ENCODE peak calls at places on chromosomes 5 and 9, in eight cellular contexts. V, I, L, O, F, P, K and X are unnamed samples.

GRCh38 chr5:138926688-138927448 is 51.7 kb upstream of the LRRTM2 start:
- DNase-seq in L (no peak), F (no peak), P (no peak), V (no peak), K (no peak), I (no peak), O (no peak), X (no peak)

GRCh38 chr5:19605846-19606407 is 382.1 kb downstream of the CDH18 start:
- DNase-seq in O (no peak), P (no peak), L (no peak), I (no peak), K (peak; percentile 82), V (no peak), F (no peak), X (no peak)

GRCh38 chr5:135396459-135397055 is 2.5 kb downstream of the MACROH2A1 start:
- DNase-seq in V (no peak), F (no peak), L (no peak), O (no peak), I (no peak), P (no peak), K (peak; percentile 82), X (no peak)

GRCh38 chr9:126317513-126317912 is 9.1 kb upstream of the MVB12B start:
- DNase-seq in F (no peak), K (peak; percentile 28), O (no peak), L (no peak), P (no peak), V (no peak), I (no peak), X (peak; percentile 16)

GRCh38 chr5:107542428-107542827 is 128.3 kb downstream of the EFNA5 start:
- DNase-seq in K (peak; percentile 95), V (no peak), I (no peak), F (peak; percentile 68), O (peak; percentile 66), P (peak; percentile 88), L (peak; percentile 73), X (peak; percentile 98)

GRCh38 chr9:13755551-13755950 is 476.1 kb upstream of the MPDZ start:
- DNase-seq in K (peak; percentile 27), P (no peak), F (no peak), L (no peak), O (no peak), V (no peak), I (no peak), X (no peak)

GRCh38 chr9:133460405-133461175 is 812 bp downstream of the CACFD1 start:
- DNase-seq in P (peak; percentile 49), O (peak; percentile 75), F (peak; percentile 80), K (peak; percentile 32), V (peak; percentile 74), L (peak; percentile 83), I (peak; percentile 69), X (peak; percentile 32)

GRCh38 chr5:139668064-139668880 is 20.1 kb downstream of the CXXC5 start:
- DNase-seq in K (peak; percentile 39), O (no peak), I (no peak), L (no peak), F (peak; percentile 51), P (peak; percentile 49), V (peak; percentile 67), X (peak; percentile 50)

GRCh38 chr9:106350777-106351176 is 512.2 kb upstream of the ZNF462 start:
- DNase-seq in F (no peak), V (no peak), K (peak; percentile 67), P (no peak), O (no peak), I (no peak), L (no peak), X (no peak)

GRCh38 chr5:8945972-8946371 is 599.9 kb downstream of the SEMA5A start:
- DNase-seq in L (no peak), F (no peak), I (no peak), V (no peak), K (no peak), O (no peak), P (no peak), X (no peak)

GRCh38 chr5:77175235-77175634 is 35.2 kb upstream of the PDE8B start:
- DNase-seq in O (no peak), L (no peak), K (no peak), F (no peak), V (no peak), P (no peak), I (no peak), X (no peak)

GRCh38 chr9:37528652-37529072 is 42.9 kb downstream of the POLR1E start:
- DNase-seq in V (no peak), K (peak; percentile 19), L (no peak), O (no peak), F (no peak), P (no peak), I (no peak), X (no peak)

GRCh38 chr9:111386386-111386785 is 56.4 kb upstream of the OR2K2 start:
- DNase-seq in V (no peak), I (no peak), K (no peak), F (no peak), P (no peak), O (no peak), L (no peak), X (no peak)

GRCh38 chr5:134524219-134524825 is 1.1 kb upstream of the JADE2 start:
- DNase-seq in K (peak; percentile 66), P (peak; percentile 93), V (peak; percentile 62), L (peak; percentile 90), F (peak; percentile 91), I (peak; percentile 77), O (peak; percentile 84), X (peak; percentile 89)

GRCh38 chr5:123091258-123091987 is 2.4 kb downstream of the PRDM6 start:
- DNase-seq in L (no peak), V (no peak), K (no peak), P (no peak), O (no peak), I (no peak), F (peak; percentile 25), X (peak; percentile 22)

GRCh38 chr5:72508241-72509170 is 1.3 kb upstream of the ZNF366 start:
- DNase-seq in K (no peak), I (no peak), O (no peak), P (no peak), F (no peak), L (no peak), V (no peak), X (no peak)

GRCh38 chr9:81118416-81118815 is 570.9 kb downstream of the TLE1 start:
- DNase-seq in O (no peak), F (no peak), K (no peak), I (no peak), P (no peak), V (no peak), L (no peak), X (no peak)

GRCh38 chr9:101465330-101465915 is 29.8 kb upstream of the ALDOB start:
- DNase-seq in L (peak; percentile 58), O (no peak), I (peak; percentile 48), V (peak; percentile 60), F (no peak), P (peak; percentile 33), K (peak; percentile 92), X (peak; percentile 52)

GRCh38 chr5:173479711-173480110 is 136.7 kb downstream of the BOD1 start:
- DNase-seq in L (no peak), K (no peak), O (peak; percentile 56), P (no peak), I (no peak), F (no peak), V (no peak), X (no peak)

GRCh38 chr5:1660511-1660910 is 136.8 kb upstream of the LPCAT1 start:
- DNase-seq in O (no peak), F (no peak), I (no peak), V (no peak), P (no peak), K (no peak), L (no peak), X (no peak)

GRCh38 chr5:67659288-67659687 is 462.7 kb upstream of the CD180 start:
- DNase-seq in K (no peak), P (no peak), L (no peak), V (no peak), O (no peak), I (no peak), F (no peak), X (no peak)

GRCh38 chr5:26193626-26194025 is 844.8 kb downstream of the CDH9 start:
- DNase-seq in L (no peak), O (no peak), V (no peak), I (no peak), P (no peak), K (no peak), F (no peak), X (no peak)

DNA sequence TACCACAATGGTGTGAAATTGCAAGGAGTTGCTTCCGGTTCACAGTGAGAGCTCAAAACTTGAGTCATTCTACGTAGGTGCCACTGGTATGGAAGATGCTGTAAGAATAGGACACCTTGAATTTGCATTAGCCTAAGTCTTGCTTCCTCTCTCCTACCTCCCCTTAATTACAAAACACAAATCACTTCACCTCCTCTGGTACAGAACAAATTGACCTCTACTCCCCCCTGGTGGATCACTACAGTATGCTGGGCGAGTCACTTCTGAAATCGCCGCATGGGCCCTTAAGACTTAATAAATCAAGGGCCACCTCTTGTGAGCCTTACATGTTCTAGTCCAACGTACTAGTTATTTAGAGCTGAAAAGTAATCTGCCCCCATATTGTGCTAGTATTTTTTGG is 145.3 kb upstream of the SMARCA2 start:
- DNase-seq in I (peak; percentile 63), O (no peak), P (no peak), L (no peak), V (peak; percentile 64), F (no peak), K (peak; percentile 42), X (peak; percentile 1)
- TF ChIP-seq CTCF in I (peak; percentile 34), O (peak; percentile 39), P (peak; percentile 20), L (peak; percentile 51), V (peak; percentile 78), F (no peak), K (peak; percentile 56), X (peak; percentile 24)

GRCh38 chr5:40914835-40915234 is 5.5 kb downstream of the C7 start:
- DNase-seq in K (no peak), F (no peak), V (no peak), P (no peak), L (no peak), O (no peak), I (no peak), X (peak; percentile 83)
- H3K4me3 ChIP-seq in K (no peak overlapping the region), F (peak overlapping the region; percentile 8), V (no peak overlapping the region), P (peak overlapping the region; percentile 47), L (peak overlapping the region; percentile 7), O (no peak overlapping the region), I (no peak overlapping the region), X (peak overlapping the region; percentile 62)

DNA sequence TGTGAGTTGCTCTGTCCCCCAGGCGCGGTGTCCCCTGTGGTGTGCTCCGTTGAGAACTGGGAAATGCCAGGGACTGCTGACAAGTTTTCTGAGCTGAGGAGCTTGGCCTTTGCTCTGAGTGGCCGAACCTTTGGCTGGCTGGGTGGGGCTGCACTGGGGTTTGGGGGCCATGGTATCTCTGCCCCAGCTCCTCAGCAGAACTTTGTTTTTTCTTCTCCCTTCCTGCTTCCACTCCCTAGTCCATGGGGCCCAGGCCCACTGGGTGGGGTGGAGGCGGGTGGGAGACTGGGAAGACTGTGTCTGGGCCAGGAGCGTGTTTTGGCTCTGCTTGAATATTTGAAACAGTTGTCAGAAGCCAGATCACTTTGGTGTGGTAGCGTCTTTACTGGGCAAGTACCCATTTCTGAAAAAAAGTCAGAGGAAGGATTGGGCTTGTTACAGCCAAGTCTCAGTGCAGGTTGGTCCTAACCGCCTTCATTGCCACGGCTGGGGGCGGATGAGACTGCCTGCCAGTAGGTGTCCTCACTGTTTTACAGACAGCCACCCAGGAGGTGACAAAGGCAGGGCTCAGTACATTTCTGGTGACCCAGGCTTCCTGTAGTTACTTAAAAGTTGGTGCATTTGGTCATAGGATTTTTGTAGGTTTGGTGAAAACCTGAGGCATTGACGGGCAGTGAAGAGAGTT is 92.7 kb downstream of the DAB2IP start:
- DNase-seq in I (peak; percentile 61), K (peak; percentile 50), P (peak; percentile 76), L (no peak), F (peak; percentile 67), V (peak; percentile 46), O (peak; percentile 85), X (peak; percentile 45)
- TF ChIP-seq CTCF in I (peak; percentile 36), K (peak; percentile 64), P (peak; percentile 18), L (peak; percentile 53), F (no peak), V (peak; percentile 39), O (peak; percentile 29), X (peak; percentile 46)

GRCh38 chr5:174735498-174736350 is 11.3 kb downstream of the MSX2 start:
- DNase-seq in V (peak; percentile 88), P (no peak), F (no peak), I (peak; percentile 70), L (no peak), K (no peak), O (no peak), X (no peak)
- H3K4me3 ChIP-seq in V (peak overlapping the region; percentile 48), P (no peak overlapping the region), F (no peak overlapping the region), I (peak overlapping the region; percentile 34), L (no peak overlapping the region), K (no peak overlapping the region), O (peak overlapping the region; percentile 37), X (no peak overlapping the region)